ENCODE peak calls at places on chromosomes 11 and 22, in six cellular contexts. Q is NCI-H1092; Y is AG20443; U is adrenal gland; E is stimulated activated CD4-positive, alpha-beta T cell treated with anti-CD3 and anti-CD28 coated beads, Interleukin-15, amount 100 ng/mL, for 24 hours; R is T follicular helper cell. V is an unnamed sample.

GRCh38 chr11:10302294-10302743 is 2.6 kb upstream of the ADM start:
- DNase-seq in E (no peak), Q (no peak), R (no peak), Y (no peak), U (no peak), V (no peak)

GRCh38 chr22:19174106-19175025 is 4.2 kb downstream of the SLC25A1 start:
- DNase-seq in E (no peak), Y (peak), Q (no peak), R (no peak), U (peak), V (peak)

GRCh38 chr11:128544625-128545024 is 42.7 kb downstream of the ETS1 start:
- DNase-seq in U (no peak), Q (peak), Y (peak), R (no peak), E (peak), V (no peak)

GRCh38 chr11:94876645-94877445 is 96.5 kb downstream of the CWC15 start:
- DNase-seq in U (peak), Y (peak), Q (no peak), R (no peak), E (peak), V (peak)

GRCh38 chr11:102139081-102139498 is 28.8 kb downstream of the YAP1 start:
- DNase-seq in Y (peak), Q (no peak), U (no peak), R (no peak), E (no peak), V (no peak)

GRCh38 chr11:94767292-94767690 is 865 bp upstream of the AMOTL1 start:
- DNase-seq in Y (no peak), Q (no peak), U (no peak), E (no peak), R (no peak), V (no peak)

GRCh38 chr22:39080052-39080762 is 3.1 kb downstream of the APOBEC3G start:
- DNase-seq in R (no peak), E (no peak), U (no peak), Q (no peak), Y (no peak), V (no peak)

GRCh38 chr11:90219438-90219837 is 3.4 kb downstream of the CHORDC1 start:
- DNase-seq in Y (no peak), Q (no peak), U (no peak), R (no peak), E (no peak), V (no peak)

GRCh38 chr11:121420398-121420797 is 31.7 kb upstream of the SORL1 start:
- DNase-seq in U (no peak), Q (no peak), R (no peak), Y (no peak), E (no peak), V (no peak)

GRCh38 chr11:63783925-63784592 is 15.5 kb upstream of the ZFTA start:
- DNase-seq in U (no peak), Y (no peak), E (no peak), Q (no peak), R (no peak), V (no peak)

GRCh38 chr11:34356130-34356529 is 1.7 kb downstream of the ABTB2 start:
- DNase-seq in E (no peak), U (no peak), R (no peak), Q (no peak), Y (no peak), V (no peak)

GRCh38 chr11:44351006-44351660 is 41.2 kb upstream of the ALX4 start:
- DNase-seq in E (no peak), Q (no peak), Y (no peak), U (no peak), R (no peak), V (no peak)

GRCh38 chr11:44634401-44635281 is 69.2 kb downstream of the CD82 start:
- DNase-seq in E (no peak), U (peak), R (no peak), Q (peak), Y (peak), V (no peak)

GRCh38 chr22:41762980-41763779 is 37.3 kb upstream of the CCDC134 start:
- DNase-seq in Y (no peak), E (peak), U (no peak), R (no peak), Q (no peak), V (no peak)

GRCh38 chr11:117986981-117987495 is 844 bp downstream of the IL10RA start:
- DNase-seq in U (no peak), E (peak), R (peak), Y (no peak), Q (no peak), V (no peak)

GRCh38 chr22:24952837-24953293 is 349 bp downstream of the KIAA1671 start:
- DNase-seq in U (peak), E (no peak), Q (peak), Y (peak), R (no peak), V (no peak)

GRCh38 chr11:8814209-8814922 is 96.6 kb upstream of the AKIP1 start:
- DNase-seq in Q (no peak), R (no peak), U (no peak), E (no peak), Y (no peak), V (no peak)

GRCh38 chr11:2783536-2784082 is 83.8 kb upstream of the KCNQ1OT1 start:
- DNase-seq in U (no peak), Y (no peak), E (no peak), R (no peak), Q (no peak), V (no peak)

GRCh38 chr11:76810151-76810853 is 27.1 kb downstream of the TSKU start:
- DNase-seq in E (peak), Q (peak), Y (peak), U (peak), R (no peak), V (no peak)

GRCh38 chr11:35223429-35223828 is 84.5 kb downstream of the CD44 start:
- DNase-seq in E (no peak), R (no peak), Y (peak), Q (peak), U (no peak), V (no peak)

GRCh38 chr11:12058425-12059115 is 50.1 kb upstream of the DKK3 start:
- DNase-seq in R (no peak), E (no peak), Y (no peak), U (peak), Q (no peak), V (no peak)

GRCh38 chr11:11036185-11037161 is 178.6 kb upstream of the ZBED5 start:
- DNase-seq in U (peak), Q (peak), Y (no peak), E (peak), R (peak), V (no peak)

GRCh38 chr11:70952171-70952570 is 300.2 kb downstream of the SHANK2 start:
- DNase-seq in Y (no peak), R (no peak), Q (no peak), E (no peak), U (no peak), V (no peak)

GRCh38 chr22:25359601-25360261 is 140.3 kb downstream of the CRYBB2 start:
- DNase-seq in E (no peak), U (no peak), Y (no peak), R (no peak), Q (no peak), V (no peak)

GRCh38 chr11:78228467-78228866 is 39.7 kb downstream of the USP35 start:
- DNase-seq in Q (peak), E (no peak), Y (peak), U (peak), R (no peak), V (no peak)

GRCh38 chr22:19290400-19291217 is 910 bp downstream of the CLTCL1 start:
- DNase-seq in R (no peak), E (peak), U (no peak), Y (peak), Q (no peak), V (no peak)

GRCh38 chr11:64304316-64305072 is 830 bp upstream of the ESRRA start:
- DNase-seq in Q (peak), R (peak), E (peak), U (peak), Y (peak), V (peak)

GRCh38 chr22:38628444-38628843 is 27.7 kb downstream of the FAM227A start:
- DNase-seq in R (no peak), E (no peak), Q (no peak), U (no peak), Y (no peak), V (no peak)

GRCh38 chr11:60288531-60288930 is 8.1 kb downstream of the MS4A4A start:
- DNase-seq in U (no peak), E (no peak), R (no peak), Q (no peak), Y (no peak), V (no peak)

GRCh38 chr22:32331236-32331917 is 26.3 kb upstream of the RFPL3 start:
- DNase-seq in Q (no peak), R (no peak), Y (no peak), U (peak), E (no peak), V (no peak)

V was measured in SIG-M5.